ENCODE peak calls at places on chromosomes 6 and 20, in five cellular contexts. H, T, E, C and S are unnamed samples.
A peak's percentile ranks its signal among the peaks of the same experiment; 100 is the strongest.

GRCh38 chr6:43714311-43715055 is 26.9 kb upstream of the MRPS18A start:
- DNase-seq in C (no peak), E (no peak), H (no peak), T (no peak), S (no peak)

GRCh38 chr20:9807176-9807575 is 31.7 kb downstream of the PAK5 start:
- DNase-seq in E (no peak), C (no peak), H (no peak), T (no peak), S (no peak)

GRCh38 chr20:57388953-57389694 is 2.1 kb upstream of the RBM38 start:
- DNase-seq in E (no peak), H (peak; percentile 40), T (no peak), C (peak; percentile 42), S (peak; percentile 56)

GRCh38 chr6:168408504-168409136 is 32.4 kb upstream of the SMOC2 start:
- DNase-seq in E (no peak), H (no peak), T (peak; percentile 26), C (no peak), S (no peak)

GRCh38 chr6:52208612-52209011 is 22.4 kb downstream of the IL17A start:
- DNase-seq in E (no peak), H (no peak), C (no peak), T (no peak), S (no peak)

GRCh38 chr20:57830515-57830895 is 120.7 kb upstream of the PMEPA1 start:
- DNase-seq in C (no peak), E (no peak), T (no peak), H (no peak), S (no peak)

GRCh38 chr20:50558483-50558925 is 48.3 kb downstream of the PTPN1 start:
- DNase-seq in E (peak; percentile 87), T (no peak), H (no peak), C (no peak), S (no peak)

GRCh38 chr6:39083111-39083702 is 31.8 kb downstream of the SAYSD1 start:
- DNase-seq in T (no peak), E (no peak), H (no peak), C (no peak), S (no peak)

GRCh38 chr6:39339557-39340555 is 17.4 kb upstream of the KCNK16 start:
- DNase-seq in T (peak; percentile 89), C (no peak), H (no peak), E (no peak), S (peak; percentile 83)

GRCh38 chr20:33900515-33901131 is 89.5 kb downstream of the CHMP4B start:
- DNase-seq in E (no peak), H (no peak), T (no peak), C (no peak), S (no peak)

GRCh38 chr6:26268659-26269402 is 96.2 kb upstream of the BTN3A2 start:
- DNase-seq in C (no peak), T (peak; percentile 71), H (no peak), E (no peak), S (no peak)

GRCh38 chr20:60857708-60858107 is 394.4 kb upstream of the CDH4 start:
- DNase-seq in C (no peak), T (no peak), E (no peak), H (no peak), S (no peak)

GRCh38 chr20:63894358-63895201 is at the start of gene DNAJC5:
- DNase-seq in H (peak; percentile 97), T (peak; percentile 97), E (peak; percentile 79), C (peak; percentile 91), S (peak; percentile 89)

GRCh38 chr6:144710207-144710606 is 425.1 kb downstream of the UTRN start:
- DNase-seq in C (no peak), T (no peak), H (no peak), E (peak; percentile 82), S (no peak)

GRCh38 chr6:154433477-154434241 is 76.8 kb downstream of the CNKSR3 start:
- DNase-seq in T (no peak), H (no peak), E (no peak), C (no peak), S (no peak)

GRCh38 chr6:109237082-109237985 is 142.0 kb downstream of the CEP57L1 start:
- DNase-seq in C (no peak), H (no peak), E (no peak), T (no peak), S (no peak)

GRCh38 chr20:48571945-48572589 is 255.7 kb downstream of the PREX1 start:
- DNase-seq in H (no peak), C (no peak), T (no peak), E (no peak), S (no peak)

GRCh38 chr6:984031-984430 is 291.1 kb upstream of the EXOC2 start:
- DNase-seq in T (no peak), H (no peak), C (no peak), E (no peak), S (no peak)

GRCh38 chr20:63889241-63890200 is 5.4 kb upstream of the DNAJC5 start:
- DNase-seq in C (no peak), H (no peak), E (no peak), T (no peak), S (no peak)

GRCh38 chr6:17858576-17858975 is 128.9 kb downstream of the KIF13A start:
- DNase-seq in C (no peak), T (no peak), E (no peak), H (no peak), S (no peak)

GRCh38 chr6:130560231-130560630 is 194.4 kb downstream of the TMEM200A start:
- DNase-seq in C (no peak), H (no peak), E (peak; percentile 43), T (no peak), S (no peak)

GRCh38 chr6:13190391-13190790 is 137.9 kb downstream of the TBC1D7 start:
- DNase-seq in H (no peak), T (no peak), E (no peak), C (no peak), S (no peak)

GRCh38 chr6:107401573-107401972 is 57.8 kb downstream of the PDSS2 start:
- DNase-seq in E (no peak), H (no peak), C (no peak), T (no peak), S (no peak)

GRCh38 chr6:6686748-6687601 is 98.5 kb downstream of the LY86 start:
- DNase-seq in E (peak; percentile 76), T (peak; percentile 90), H (no peak), C (peak; percentile 70), S (peak; percentile 98)

GRCh38 chr6:89984926-89985743 is 90.9 kb downstream of the GJA10 start:
- DNase-seq in H (no peak), C (peak; percentile 31), E (peak; percentile 76), T (peak; percentile 21), S (no peak)

GRCh38 chr6:28693751-28694443 is 168.2 kb downstream of the GPX5 start:
- DNase-seq in T (no peak), C (no peak), E (no peak), H (no peak), S (no peak)

GRCh38 chr20:46433051-46433450 is 26.6 kb upstream of the ELMO2 start:
- DNase-seq in T (no peak), H (no peak), C (no peak), E (no peak), S (no peak)

GRCh38 chr6:46921731-46922130 is at the start of gene ADGRF5:
- DNase-seq in T (no peak), H (no peak), E (no peak), C (no peak), S (no peak)

GRCh38 chr6:73610444-73611275 is 43.1 kb downstream of the SLC17A5 start:
- DNase-seq in E (no peak), H (no peak), C (no peak), T (peak; percentile 13), S (no peak)